ENCODE peak calls at places on chromosomes 6 and 20, in five cellular contexts. I, Z, N, K and B are unnamed samples.

GRCh38 chr6:136994782-136995181 is 50.0 kb downstream of the IL20RA start:
- DNase-seq in I (no peak), Z (no peak), N (no peak), K (no peak), B (peak)

GRCh38 chr20:61798632-61799031 is 267.0 kb downstream of the TAF4 start:
- DNase-seq in I (no peak), Z (no peak), N (no peak), K (no peak), B (no peak)

GRCh38 chr6:56815436-56815835 is 139.5 kb upstream of the BEND6 start:
- DNase-seq in I (no peak), Z (no peak), N (no peak), K (no peak), B (no peak)

GRCh38 chr6:112202639-112203341 is 51.6 kb downstream of the LAMA4 start:
- DNase-seq in I (no peak), Z (peak), N (no peak), K (no peak), B (no peak)

GRCh38 chr6:158011478-158011920 is 29.8 kb downstream of the SYNJ2 start:
- DNase-seq in I (no peak), Z (peak), N (no peak), K (no peak), B (peak)

GRCh38 chr6:133587841-133588240 is 301.1 kb upstream of the TCF21 start:
- DNase-seq in I (no peak), Z (peak), N (no peak), K (no peak), B (no peak)

GRCh38 chr20:59561228-59561605 is 43.1 kb upstream of the PHACTR3 start:
- DNase-seq in I (no peak), Z (no peak), N (no peak), K (no peak), B (no peak)

GRCh38 chr6:3628143-3628840 is 123.2 kb downstream of the PXDC1 start:
- DNase-seq in I (no peak), Z (no peak), N (no peak), K (no peak), B (no peak)

GRCh38 chr20:5118220-5119142 is 1.3 kb downstream of the PCNA start:
- DNase-seq in I (no peak), Z (peak), N (no peak), K (no peak), B (peak)

GRCh38 chr20:31578448-31579138 is 26.5 kb upstream of the ID1 start:
- DNase-seq in I (no peak), Z (no peak), N (no peak), K (no peak), B (no peak)

GRCh38 chr6:150565945-150566344 is 33.7 kb upstream of the PLEKHG1 start:
- DNase-seq in I (no peak), Z (no peak), N (no peak), K (no peak), B (no peak)